ENCODE peak calls at places on chromosome 22, in five cellular contexts. J is kidney, D is MCF 10A, Y is Panc1, Q is A549. E is an unnamed sample.

GRCh38 chr22:42673898-42674390 is 24.8 kb upstream of the CYB5R3 start:
- DNase-seq in J (no peak), D (peak; percentile 35), Y (no peak), Q (no peak), E (no peak)

GRCh38 chr22:47213571-47214230 is 451.3 kb downstream of the TBC1D22A start:
- DNase-seq in J (no peak), D (peak; percentile 32), Y (peak; percentile 5), Q (peak; percentile 17), E (peak; percentile 69)

GRCh38 chr22:30423296-30423958 is 2.1 kb upstream of the MTFP1 start:
- DNase-seq in J (peak; percentile 93), D (no peak), Y (no peak), Q (peak; percentile 76), E (no peak)

GRCh38 chr22:40033586-40034380 is 39.0 kb downstream of the FAM83F start:
- DNase-seq in J (no peak), D (no peak), Y (no peak), Q (no peak), E (no peak)

GRCh38 chr22:50289942-50290630 is 17.4 kb downstream of the PLXNB2 start:
- DNase-seq in J (no peak), D (no peak), Y (no peak), Q (no peak), E (no peak)

GRCh38 chr22:45483918-45484499 is 18.7 kb upstream of the FBLN1 start:
- DNase-seq in J (no peak), D (no peak), Y (no peak), Q (no peak), E (no peak)

GRCh38 chr22:39316440-39317083 is 2.9 kb downstream of the RPL3 start:
- DNase-seq in J (no peak), D (peak; percentile 96), Y (no peak), Q (peak; percentile 86), E (no peak)

GRCh38 chr22:47624277-47625012 is 862.0 kb downstream of the TBC1D22A start:
- DNase-seq in J (peak; percentile 56), D (no peak), Y (no peak), Q (no peak), E (no peak)

GRCh38 chr22:49460662-49461371 is 366.9 kb downstream of the BRD1 start:
- DNase-seq in J (no peak), D (no peak), Y (no peak), Q (no peak), E (no peak)

GRCh38 chr22:46031561-46031960 is 54.6 kb upstream of the WNT7B start:
- DNase-seq in J (no peak), D (no peak), Y (no peak), Q (no peak), E (no peak)

GRCh38 chr22:19909350-19910179 is 32.0 kb upstream of the COMT start:
- DNase-seq in J (peak; percentile 90), D (peak; percentile 75), Y (peak; percentile 62), Q (peak; percentile 68), E (peak; percentile 86)

GRCh38 chr22:49084203-49084602 is 743.5 kb downstream of the BRD1 start:
- DNase-seq in J (peak; percentile 52), D (no peak), Y (no peak), Q (peak; percentile 21), E (no peak)

GRCh38 chr22:46105494-46106278 is 44.6 kb upstream of the PPARA start:
- DNase-seq in J (peak; percentile 92), D (peak; percentile 89), Y (no peak), Q (peak; percentile 85), E (no peak)

GRCh38 chr22:31105282-31105929 is 2.0 kb downstream of the SELENOM start:
- DNase-seq in J (no peak), D (no peak), Y (no peak), Q (no peak), E (no peak)

GRCh38 chr22:26781062-26781461 is 123.7 kb downstream of the MIAT start:
- DNase-seq in J (no peak), D (no peak), Y (no peak), Q (no peak), E (no peak)

GRCh38 chr22:35329114-35329847 is 29.6 kb downstream of the TOM1 start:
- DNase-seq in J (peak; percentile 8), D (peak; percentile 15), Y (no peak), Q (no peak), E (no peak)

GRCh38 chr22:40076702-40077645 is 82.2 kb downstream of the FAM83F start:
- DNase-seq in J (no peak), D (no peak), Y (no peak), Q (no peak), E (no peak)

GRCh38 chr22:31929126-31929928 is 15.0 kb upstream of the YWHAH start:
- DNase-seq in J (peak; percentile 30), D (no peak), Y (no peak), Q (no peak), E (no peak)

GRCh38 chr22:26542831-26543230 is 30.6 kb upstream of the TFIP11 start:
- DNase-seq in J (no peak), D (no peak), Y (no peak), Q (no peak), E (no peak)

GRCh38 chr22:20807315-20807752 is 33.4 kb downstream of the SERPIND1 start:
- DNase-seq in J (no peak), D (peak; percentile 79), Y (peak; percentile 38), Q (peak; percentile 83), E (no peak)

GRCh38 chr22:49671331-49672012 is 156.2 kb downstream of the BRD1 start:
- DNase-seq in J (no peak), D (no peak), Y (no peak), Q (no peak), E (no peak)

GRCh38 chr22:30872282-30873041 is 96.1 kb downstream of the MORC2 start:
- DNase-seq in J (peak; percentile 65), D (no peak), Y (no peak), Q (no peak), E (no peak)

GRCh38 chr22:25880524-25880923 is 138.5 kb downstream of the MYO18B start:
- DNase-seq in J (no peak), D (no peak), Y (no peak), Q (peak; percentile 16), E (peak; percentile 27)

GRCh38 chr22:20563464-20563906 is 56.1 kb downstream of the MED15 start:
- DNase-seq in J (no peak), D (no peak), Y (no peak), Q (no peak), E (no peak)

GRCh38 chr22:38755911-38756532 is at the start of gene SUN2:
- DNase-seq in J (peak; percentile 98), D (peak; percentile 84), Y (no peak), Q (peak; percentile 81), E (peak; percentile 99)

GRCh38 chr22:43151251-43152000 is at the start of gene TSPO:
- DNase-seq in J (peak; percentile 95), D (peak; percentile 40), Y (no peak), Q (peak; percentile 40), E (peak; percentile 78)

GRCh38 chr22:35582861-35583670 is 34.1 kb downstream of the MB start:
- DNase-seq in J (peak; percentile 66), D (peak; percentile 61), Y (peak; percentile 48), Q (peak; percentile 73), E (peak; percentile 87)

GRCh38 chr22:49535527-49536125 is 292.0 kb downstream of the BRD1 start:
- DNase-seq in J (peak; percentile 59), D (no peak), Y (no peak), Q (no peak), E (no peak)

GRCh38 chr22:18077639-18078328 is at the start of gene PEX26:
- DNase-seq in J (peak; percentile 97), D (peak; percentile 96), Y (peak; percentile 55), Q (peak; percentile 93), E (peak; percentile 96)

GRCh38 chr22:32520612-32521011 is 46.0 kb downstream of the FBXO7 start:
- DNase-seq in J (no peak), D (no peak), Y (no peak), Q (no peak), E (no peak)

GRCh38 chr22:40215266-40215665 is 37.5 kb downstream of the TNRC6B start:
- DNase-seq in J (no peak), D (peak; percentile 8), Y (no peak), Q (no peak), E (no peak)

DNA sequence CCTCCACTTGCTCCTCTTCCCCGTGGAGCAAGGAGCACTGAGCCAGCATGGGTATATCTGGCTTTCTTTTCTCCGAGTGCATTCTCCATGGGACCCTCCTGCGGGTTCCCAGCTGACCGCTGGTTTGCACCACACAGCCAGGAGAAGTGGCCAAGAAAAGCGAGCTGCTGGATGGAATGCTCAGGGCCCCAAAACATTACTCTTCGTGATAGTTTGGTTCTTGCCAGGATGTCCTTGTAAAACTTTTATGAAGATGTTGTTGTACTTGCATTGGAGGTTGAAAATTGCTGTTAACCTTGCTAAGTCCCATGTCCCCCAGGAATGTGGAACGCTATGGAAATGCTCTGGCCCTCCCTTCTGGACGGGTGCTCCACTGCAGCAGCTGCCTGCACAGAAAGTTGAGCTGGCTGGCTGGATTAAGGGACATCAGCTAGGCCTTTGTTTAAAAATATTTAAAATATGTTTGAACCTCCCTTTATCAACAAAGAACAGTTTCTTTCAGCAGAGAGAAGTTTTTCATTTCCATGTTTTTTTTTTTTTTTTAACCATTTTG is 68.7 kb downstream of the ZNRF3 start:
- DNase-seq in J (no peak), D (no peak), Y (no peak), Q (no peak), E (no peak)
- TF ChIP-seq CTCF in J (peak; percentile 24), D (no peak), Y (no peak), Q (no peak), E (no peak)

DNA sequence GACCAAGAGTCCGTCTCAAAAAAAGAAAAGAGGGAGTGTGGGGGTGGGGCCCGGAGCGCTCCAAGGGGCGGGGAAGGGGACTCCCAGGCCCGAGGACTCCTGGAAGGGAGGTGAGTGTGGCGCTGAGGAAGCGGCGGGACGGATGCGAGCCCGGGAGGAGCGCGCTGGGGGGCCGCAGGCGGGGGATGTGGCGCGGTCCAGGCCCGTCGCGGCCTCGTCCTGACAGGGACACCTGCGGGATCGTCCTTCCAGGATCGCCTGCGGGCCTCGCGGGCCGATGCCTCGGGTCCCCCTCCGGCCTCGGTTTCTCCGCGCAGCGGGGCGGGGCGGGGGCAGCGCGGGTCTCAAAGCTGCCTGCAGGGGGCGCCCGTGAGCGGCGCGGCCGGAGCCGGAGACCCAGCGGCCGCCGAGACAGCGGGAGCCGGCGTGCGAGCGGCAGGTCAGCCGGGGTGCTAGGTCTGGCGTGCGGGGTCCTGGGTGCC is 3.8 kb upstream of the ADORA2A start:
- DNase-seq in J (no peak), D (peak; percentile 30), Y (no peak), Q (peak; percentile 21), E (peak; percentile 95)
- TF ChIP-seq CTCF in J (peak; percentile 79), D (peak; percentile 91), Y (peak; percentile 96), Q (peak; percentile 73), E (peak; percentile 85)

GRCh38 chr22:23236026-23236425 is 55.7 kb downstream of the BCR start:
- DNase-seq in J (no peak), D (no peak), Y (no peak), Q (no peak), E (no peak)
- TF ChIP-seq CTCF in J (no peak), D (no peak), Y (no peak), Q (no peak), E (no peak)

GRCh38 chr22:37549704-37550059 is 10.6 kb upstream of the CDC42EP1 start:
- DNase-seq in J (peak; percentile 87), D (peak; percentile 47), Y (no peak), Q (no peak), E (no peak)
- TF ChIP-seq CTCF in J (no peak), D (no peak), Y (no peak), Q (no peak), E (no peak)

E was measured in GM13977.